ENCODE peak calls at places on chromosomes 7 and 10, in nine cellular contexts. E is NCI-H1436; W is ovary; F is T-cell; N is AG04450; Y is astrocyte of the spinal cord; S is germinal center; G is T-helper 2 cell; Q is activated T-cell treated with anti-CD3 and anti-CD28 coated beads, Interleukin-2, amount 50 U/mL, for 24 hours. Z is an unnamed sample.

GRCh38 chr10:120971671-120972070 is 120.5 kb downstream of the WDR11 start:
- DNase-seq in E (no peak), W (no peak), F (no peak), N (no peak), Y (no peak), S (no peak), G (no peak), Q (no peak), Z (no peak)

GRCh38 chr10:14185501-14186045 is 145.2 kb downstream of the FRMD4A start:
- DNase-seq in E (no peak), W (no peak), F (peak), N (peak), Y (peak), S (peak), G (peak), Q (peak), Z (peak)

GRCh38 chr10:123614888-123615287 is 51.3 kb upstream of the GPR26 start:
- DNase-seq in E (no peak), W (no peak), F (peak), N (no peak), Y (peak), S (peak), G (peak), Q (peak), Z (peak)

GRCh38 chr7:116671681-116672595 is at the start of gene MET:
- DNase-seq in E (no peak), W (peak), F (no peak), N (peak), Y (peak), S (peak), G (peak), Q (peak), Z (no peak)

GRCh38 chr7:99142727-99143521 is 984 bp downstream of the SMURF1 start:
- DNase-seq in E (peak), W (peak), F (peak), N (peak), Y (peak), S (peak), G (peak), Q (peak), Z (peak)

GRCh38 chr10:99777918-99778716 is 4.3 kb upstream of the ABCC2 start:
- DNase-seq in E (no peak), W (no peak), F (no peak), N (no peak), Y (no peak), S (peak), G (no peak), Q (no peak), Z (no peak)

GRCh38 chr7:157656195-157656769 is 319.5 kb downstream of the DNAJB6 start:
- DNase-seq in E (no peak), W (no peak), F (no peak), N (no peak), Y (no peak), S (no peak), G (no peak), Q (no peak), Z (no peak)

GRCh38 chr10:79816-80215 is 30.7 kb upstream of the TUBB8 start:
- DNase-seq in E (no peak), W (no peak), F (no peak), N (no peak), Y (no peak), S (no peak), G (no peak), Q (no peak), Z (no peak)

GRCh38 chr10:74924251-74924954 is 98.0 kb downstream of the KAT6B start:
- DNase-seq in E (no peak), W (no peak), F (no peak), N (peak), Y (peak), S (no peak), G (no peak), Q (no peak), Z (no peak)

GRCh38 chr7:24700446-24701044 is 56.7 kb downstream of the GSDME start:
- DNase-seq in E (no peak), W (no peak), F (no peak), N (no peak), Y (peak), S (no peak), G (no peak), Q (no peak), Z (no peak)

GRCh38 chr10:53952698-53953097 is 848.3 kb downstream of the PCDH15 start:
- DNase-seq in E (no peak), W (no peak), F (no peak), N (no peak), Y (no peak), S (no peak), G (no peak), Q (no peak), Z (no peak)

GRCh38 chr10:8096931-8097330 is 42.4 kb downstream of the GATA3 start:
- DNase-seq in E (no peak), W (no peak), F (no peak), N (no peak), Y (no peak), S (no peak), G (no peak), Q (no peak), Z (no peak)

GRCh38 chr10:118868618-118869017 is 113.8 kb upstream of the CACUL1 start:
- DNase-seq in E (no peak), W (no peak), F (no peak), N (no peak), Y (no peak), S (no peak), G (no peak), Q (no peak), Z (no peak)

GRCh38 chr7:38373155-38373554 is 99.7 kb upstream of the TARP start:
- DNase-seq in E (no peak), W (no peak), F (no peak), N (no peak), Y (no peak), S (no peak), G (no peak), Q (no peak), Z (no peak)

GRCh38 chr7:38169862-38170261 is 8.2 kb upstream of the STARD3NL start:
- DNase-seq in E (no peak), W (no peak), F (no peak), N (no peak), Y (peak), S (no peak), G (no peak), Q (no peak), Z (no peak)

GRCh38 chr7:68671046-68671445 is 927.2 kb upstream of the AUTS2 start:
- DNase-seq in E (no peak), W (no peak), F (no peak), N (no peak), Y (no peak), S (no peak), G (no peak), Q (no peak), Z (no peak)

GRCh38 chr7:135420786-135421185 is 89.1 kb downstream of the CNOT4 start:
- DNase-seq in E (no peak), W (no peak), F (no peak), N (no peak), Y (peak), S (no peak), G (no peak), Q (no peak), Z (no peak)

GRCh38 chr7:27187702-27188665 is 3.0 kb upstream of the HOXA11 start:
- DNase-seq in E (no peak), W (no peak), F (no peak), N (no peak), Y (no peak), S (no peak), G (no peak), Q (peak), Z (no peak)

GRCh38 chr10:76329891-76330575 is 898.6 kb downstream of the LRMDA start:
- DNase-seq in E (no peak), W (no peak), F (no peak), N (no peak), Y (peak), S (no peak), G (no peak), Q (no peak), Z (no peak)

GRCh38 chr10:58217612-58218011 is 50.1 kb downstream of the IPMK start:
- DNase-seq in E (no peak), W (no peak), F (no peak), N (no peak), Y (no peak), S (no peak), G (no peak), Q (no peak), Z (no peak)

GRCh38 chr7:69620063-69620462 is 21.8 kb downstream of the AUTS2 start:
- DNase-seq in E (no peak), W (no peak), F (no peak), N (no peak), Y (peak), S (no peak), G (no peak), Q (no peak), Z (no peak)

GRCh38 chr10:101095550-101096213 is 33.9 kb downstream of the KAZALD1 start:
- DNase-seq in E (peak), W (peak), F (peak), N (peak), Y (peak), S (peak), G (peak), Q (peak), Z (peak)

GRCh38 chr10:870564-871166 is 60.8 kb downstream of the LARP4B start:
- DNase-seq in E (no peak), W (no peak), F (no peak), N (no peak), Y (no peak), S (no peak), G (no peak), Q (no peak), Z (no peak)

GRCh38 chr7:81002471-81002870 is 83.6 kb upstream of the SEMA3C start:
- DNase-seq in E (no peak), W (no peak), F (no peak), N (no peak), Y (no peak), S (no peak), G (no peak), Q (no peak), Z (no peak)